ENCODE peak calls at places on chromosomes 5 and 9, in seven cellular contexts. Y is foreskin fibroblast, N is PC-3, B is OCI-LY7, M is BE2C, R is stomach, F is A549. H is an unnamed sample.
A peak's percentile ranks its signal among the peaks of the same experiment; 100 is the strongest.

GRCh38 chr9:72557549-72557948 is 36.1 kb downstream of the TMC1 start:
- DNase-seq in R (no peak), M (no peak), N (peak; percentile 94), F (peak; percentile 95), B (no peak), Y (peak; percentile 98), H (peak; percentile 46)

GRCh38 chr5:55668356-55668755 is 43.8 kb downstream of the SLC38A9 start:
- DNase-seq in F (peak; percentile 75), N (peak; percentile 79), Y (peak; percentile 73), R (no peak), B (peak; percentile 11), M (no peak), H (no peak)

GRCh38 chr5:117286813-117287212 is 712.2 kb upstream of the SEMA6A start:
- DNase-seq in Y (no peak), R (no peak), B (no peak), F (no peak), M (no peak), N (no peak), H (no peak)

GRCh38 chr9:123355761-123356520 is at the start of gene CRB2:
- DNase-seq in B (no peak), M (peak; percentile 74), R (no peak), Y (no peak), N (no peak), F (no peak), H (no peak)

GRCh38 chr5:52692618-52693017 is 95.1 kb upstream of the ITGA1 start:
- DNase-seq in N (no peak), B (no peak), Y (no peak), R (no peak), M (no peak), F (no peak), H (no peak)

GRCh38 chr5:116696356-116696755 is 121.7 kb upstream of the SEMA6A start:
- DNase-seq in B (no peak), R (no peak), Y (no peak), F (no peak), M (no peak), N (no peak), H (no peak)

GRCh38 chr9:73494894-73495293 is 343.2 kb downstream of the ANXA1 start:
- DNase-seq in Y (no peak), F (no peak), B (no peak), N (no peak), R (no peak), M (no peak), H (no peak)

GRCh38 chr5:108753877-108754276 is 6.2 kb downstream of the FER start:
- DNase-seq in B (no peak), M (no peak), F (no peak), Y (peak; percentile 25), N (peak; percentile 90), R (no peak), H (no peak)

GRCh38 chr9:126155756-126156664 is 170.6 kb upstream of the MVB12B start:
- DNase-seq in F (no peak), Y (no peak), M (no peak), B (no peak), N (no peak), R (peak; percentile 17), H (no peak)

GRCh38 chr5:177128551-177128976 is 5.0 kb upstream of the NSD1 start:
- DNase-seq in M (no peak), R (no peak), N (peak; percentile 1), B (no peak), F (no peak), Y (no peak), H (no peak)

GRCh38 chr9:128153117-128153946 is 4.1 kb downstream of the LCN2 start:
- DNase-seq in Y (no peak), M (peak; percentile 12), F (no peak), B (no peak), N (no peak), R (no peak), H (peak; percentile 19)

GRCh38 chr9:133824802-133825186 is 86.6 kb upstream of the SARDH start:
- DNase-seq in M (no peak), Y (no peak), R (no peak), B (no peak), N (no peak), F (no peak), H (no peak)

GRCh38 chr5:139178948-139179347 is 19.2 kb downstream of the SIL1 start:
- DNase-seq in N (no peak), F (no peak), M (peak; percentile 31), R (peak; percentile 73), Y (no peak), B (no peak), H (peak; percentile 76)

GRCh38 chr9:34987160-34988040 is 2.1 kb upstream of the DNAJB5 start:
- DNase-seq in R (no peak), M (no peak), B (no peak), N (no peak), Y (no peak), F (no peak), H (no peak)

GRCh38 chr9:130207241-130207992 is 35.2 kb downstream of the NCS1 start:
- DNase-seq in F (no peak), M (no peak), B (no peak), Y (no peak), N (no peak), R (no peak), H (no peak)

GRCh38 chr5:87411586-87412416 is 929 bp downstream of the CCNH start:
- DNase-seq in F (peak; percentile 4), M (peak; percentile 17), B (peak; percentile 46), R (peak; percentile 26), N (peak; percentile 53), Y (no peak), H (peak; percentile 26)

GRCh38 chr5:32876791-32877190 is 165.7 kb downstream of the NPR3 start:
- DNase-seq in M (no peak), Y (no peak), R (no peak), N (no peak), B (no peak), F (no peak), H (no peak)

GRCh38 chr5:150158170-150158949 is 2.7 kb upstream of the PDGFRB start:
- DNase-seq in B (no peak), N (no peak), M (peak; percentile 87), R (no peak), F (no peak), Y (no peak), H (no peak)
- H3K4me3 ChIP-seq in B (no peak overlapping the region), N (no peak overlapping the region), M (peak overlapping the region; percentile 12), R (no peak overlapping the region), F (no peak overlapping the region), Y (no peak overlapping the region), H (no peak overlapping the region)

DNA sequence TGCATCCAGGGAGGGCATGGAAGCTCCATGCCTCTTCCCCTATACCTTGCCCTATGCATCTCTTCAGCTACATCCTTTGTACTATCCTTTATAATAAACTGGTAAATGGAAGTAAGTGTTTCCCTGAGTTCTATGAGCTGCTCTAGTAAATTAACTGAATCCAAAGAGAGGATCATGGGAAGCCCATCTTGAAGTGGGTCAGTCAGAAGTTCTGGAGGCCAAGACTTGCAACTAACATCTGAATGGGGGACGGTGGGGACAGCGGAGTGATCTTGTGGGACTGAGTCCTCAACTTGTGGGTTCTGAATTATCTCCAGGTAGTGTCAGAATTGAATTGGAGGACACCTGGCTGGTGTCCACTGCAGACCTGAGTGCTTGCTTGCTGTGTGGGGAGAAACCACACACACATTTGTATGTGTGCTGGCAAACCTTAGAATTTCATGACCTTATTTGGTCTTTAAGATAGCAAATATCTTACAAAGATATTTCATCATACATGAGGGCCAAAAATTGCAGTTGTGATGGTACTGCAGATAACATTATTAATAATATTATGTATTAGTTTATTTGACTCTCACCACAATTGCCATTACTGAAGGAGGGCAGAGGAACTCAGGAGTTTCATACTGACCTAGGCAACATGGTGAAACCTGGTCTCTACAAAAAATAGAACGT is 5.5 kb upstream of the PRELID2 start:
- DNase-seq in M (no peak), Y (no peak), N (no peak), F (no peak), R (no peak), B (no peak), H (no peak)
- H3K4me3 ChIP-seq in M (no peak overlapping the region), Y (no peak overlapping the region), N (no peak overlapping the region), F (no peak overlapping the region), R (no peak overlapping the region), B (no peak overlapping the region), H (no peak overlapping the region)

GRCh38 chr9:76616780-76617179 is 147.5 kb upstream of the PCA3 start:
- DNase-seq in F (no peak), B (no peak), R (no peak), N (no peak), M (no peak), Y (no peak), H (no peak)

GRCh38 chr9:76613150-76613781 is 151.0 kb upstream of the PCA3 start:
- DNase-seq in F (no peak), Y (no peak), M (no peak), N (no peak), B (no peak), R (no peak), H (no peak)

GRCh38 chr9:76617510-76618194 is 146.6 kb upstream of the PCA3 start:
- DNase-seq in F (no peak), N (no peak), M (no peak), Y (no peak), B (no peak), R (no peak), H (no peak)

GRCh38 chr9:76613980-76614379 is 150.3 kb upstream of the PCA3 start:
- DNase-seq in R (no peak), M (no peak), F (no peak), N (no peak), B (no peak), Y (no peak), H (no peak)

DNA sequence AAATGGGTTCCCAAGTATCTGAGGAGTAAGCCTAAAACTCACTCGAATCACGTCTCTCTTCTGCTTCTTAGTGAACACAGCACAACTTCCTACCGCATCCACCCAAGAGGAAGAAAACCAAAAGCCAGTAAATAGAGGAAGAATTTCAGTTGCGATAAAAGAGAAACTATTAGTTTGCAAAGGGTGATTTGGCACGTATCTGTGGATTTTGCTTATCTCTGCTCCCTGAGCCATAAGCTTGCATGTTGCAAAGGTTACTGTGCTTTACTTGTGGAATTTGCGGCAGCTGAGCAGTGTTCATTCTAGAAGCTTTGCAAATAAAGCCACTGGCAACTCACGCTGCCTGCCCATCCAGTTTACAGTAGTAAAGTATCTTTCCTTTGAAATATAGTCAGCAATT is 149.1 kb upstream of the PCA3 start:
- DNase-seq in R (peak; percentile 75), F (no peak), Y (no peak), B (no peak), N (no peak), M (no peak), H (no peak)
- H3K4me3 ChIP-seq in R (no peak overlapping the region), F (no peak overlapping the region), Y (no peak overlapping the region), B (no peak overlapping the region), N (no peak overlapping the region), M (no peak overlapping the region), H (no peak overlapping the region)

DNA sequence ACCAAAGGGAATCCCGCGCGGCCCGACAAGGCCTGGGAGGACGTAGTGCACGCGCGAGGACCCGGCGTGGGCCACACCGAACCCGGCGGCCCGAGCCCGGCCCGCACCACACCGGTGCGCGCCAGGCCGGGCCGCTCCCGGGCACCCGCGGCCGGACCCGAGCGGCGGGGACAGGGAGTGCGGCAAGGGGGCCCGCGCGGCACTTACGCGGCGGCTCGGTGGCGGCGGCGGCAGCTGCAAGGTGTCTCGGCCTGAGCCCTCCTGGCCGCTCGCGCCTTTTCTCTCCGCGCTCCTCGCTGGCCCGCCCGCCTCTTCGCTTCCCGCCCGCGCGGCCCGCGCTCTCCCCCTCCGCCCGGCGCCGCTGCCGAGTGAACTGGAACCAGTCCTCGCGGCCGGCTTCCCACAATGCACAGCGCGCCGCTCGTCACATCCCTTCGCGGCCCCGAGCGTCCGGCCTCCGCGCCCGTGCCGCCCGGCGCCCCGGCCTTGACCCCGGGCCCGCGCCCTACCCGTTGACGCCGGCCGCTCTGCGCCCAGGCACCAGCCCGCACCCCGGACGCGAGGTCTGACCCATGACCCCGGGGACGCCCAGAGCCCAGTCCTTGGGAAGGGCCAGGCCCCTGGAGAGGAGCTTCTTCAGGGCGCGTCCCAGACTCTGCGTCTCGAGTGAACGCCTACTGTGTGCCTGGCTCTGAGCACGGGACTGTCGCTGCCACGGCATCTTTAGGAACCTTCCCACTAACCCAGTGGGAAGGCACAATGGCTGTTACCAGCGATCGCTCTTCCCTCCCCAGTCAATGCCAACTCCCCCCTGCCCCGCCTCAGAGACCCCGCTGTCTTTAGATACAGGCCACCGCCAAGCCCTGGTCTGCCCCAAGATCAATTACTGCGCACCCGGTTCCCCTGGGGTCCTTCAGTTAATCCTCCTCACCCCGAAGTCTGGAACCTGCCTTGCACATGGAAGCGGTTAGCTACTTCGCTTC is at the start of gene MACROH2A1:
- DNase-seq in R (peak; percentile 92), B (peak; percentile 93), Y (peak; percentile 87), F (peak; percentile 63), M (peak; percentile 93), N (peak; percentile 69), H (peak; percentile 93)
- H3K4me3 ChIP-seq in R (peak within 1 kb of the TSS; percentile 81), B (peak within 1 kb of the TSS; percentile 99), Y (peak within 1 kb of the TSS; percentile 82), F (peak within 1 kb of the TSS; percentile 97), M (peak within 1 kb of the TSS; percentile 93), N (peak within 1 kb of the TSS; percentile 94), H (peak within 1 kb of the TSS; percentile 71)